ENCODE peak calls at places on chromosomes 12 and 14, in ten cellular contexts. I, F, H, O, N, E, V, A, D and U are unnamed samples.

GRCh38 chr12:112992541-112993398 is 14.5 kb downstream of the OAS2 start:
- DNase-seq in I (peak), F (peak), H (peak), O (peak), N (peak), E (peak), V (peak), A (peak), D (peak), U (peak)

GRCh38 chr12:109111775-109112491 is 4.5 kb upstream of the ACACB start:
- DNase-seq in I (peak), F (peak), H (peak), O (peak), N (peak), E (peak), V (peak), A (peak), D (peak), U (peak)

GRCh38 chr14:93029911-93030555 is 85.7 kb downstream of the ITPK1 start:
- DNase-seq in I (no peak), F (no peak), H (no peak), O (no peak), N (no peak), E (no peak), V (no peak), A (no peak), D (no peak), U (no peak)

GRCh38 chr12:124884587-124885438 is 21.1 kb upstream of the SCARB1 start:
- DNase-seq in I (peak), F (no peak), H (peak), O (no peak), N (no peak), E (peak), V (no peak), A (no peak), D (peak), U (no peak)

GRCh38 chr12:52813885-52814709 is at the start of gene KRT4:
- DNase-seq in I (no peak), F (no peak), H (no peak), O (no peak), N (no peak), E (no peak), V (no peak), A (no peak), D (no peak), U (no peak)

GRCh38 chr14:54682578-54682977 is 115.7 kb downstream of the SAMD4A start:
- DNase-seq in I (no peak), F (no peak), H (no peak), O (no peak), N (no peak), E (no peak), V (no peak), A (no peak), D (no peak), U (no peak)

GRCh38 chr12:95115641-95116040 is 42.2 kb upstream of the NR2C1 start:
- DNase-seq in I (no peak), F (no peak), H (no peak), O (peak), N (no peak), E (no peak), V (peak), A (no peak), D (no peak), U (no peak)

GRCh38 chr14:58059121-58059520 is 92.9 kb downstream of the ARMH4 start:
- DNase-seq in I (peak), F (no peak), H (no peak), O (no peak), N (no peak), E (no peak), V (no peak), A (no peak), D (no peak), U (no peak)

GRCh38 chr12:58576071-58576470 is 344.2 kb downstream of the LRIG3 start:
- DNase-seq in I (no peak), F (no peak), H (no peak), O (no peak), N (no peak), E (no peak), V (no peak), A (no peak), D (no peak), U (no peak)

GRCh38 chr12:16130359-16130758 is 147.1 kb downstream of the SLC15A5 start:
- DNase-seq in I (no peak), F (no peak), H (no peak), O (no peak), N (no peak), E (no peak), V (no peak), A (no peak), D (no peak), U (no peak)

GRCh38 chr14:46985529-46986137 is 334.1 kb upstream of the RPL10L start:
- DNase-seq in I (no peak), F (no peak), H (no peak), O (no peak), N (no peak), E (no peak), V (peak), A (no peak), D (no peak), U (no peak)

GRCh38 chr12:54389139-54389508 is 4.6 kb upstream of the ZNF385A start:
- DNase-seq in I (no peak), F (no peak), H (no peak), O (no peak), N (no peak), E (no peak), V (no peak), A (no peak), D (no peak), U (no peak)

GRCh38 chr12:124380793-124381453 is 86.0 kb downstream of the RFLNA start:
- DNase-seq in I (no peak), F (no peak), H (no peak), O (no peak), N (no peak), E (no peak), V (no peak), A (no peak), D (no peak), U (no peak)

GRCh38 chr12:10301103-10301502 is 6.6 kb upstream of the KLRD1 start:
- DNase-seq in I (no peak), F (no peak), H (no peak), O (no peak), N (no peak), E (no peak), V (no peak), A (no peak), D (no peak), U (no peak)

GRCh38 chr12:45974883-45975282 is 15.5 kb downstream of the SCAF11 start:
- DNase-seq in I (no peak), F (no peak), H (no peak), O (no peak), N (no peak), E (no peak), V (no peak), A (no peak), D (no peak), U (no peak)

GRCh38 chr14:31194661-31195060 is 12.9 kb downstream of the HECTD1 start:
- DNase-seq in I (no peak), F (no peak), H (no peak), O (no peak), N (no peak), E (no peak), V (no peak), A (no peak), D (no peak), U (no peak)

GRCh38 chr12:58819945-58820344 is 100.4 kb downstream of the LRIG3 start:
- DNase-seq in I (no peak), F (no peak), H (no peak), O (peak), N (no peak), E (no peak), V (no peak), A (no peak), D (no peak), U (no peak)

GRCh38 chr14:76502638-76503037 is 126.7 kb downstream of the ESRRB start:
- DNase-seq in I (no peak), F (no peak), H (no peak), O (no peak), N (no peak), E (no peak), V (no peak), A (no peak), D (no peak), U (no peak)

GRCh38 chr14:99260652-99261551 is 11.1 kb downstream of the BCL11B start:
- DNase-seq in I (no peak), F (no peak), H (no peak), O (no peak), N (no peak), E (no peak), V (no peak), A (no peak), D (peak), U (no peak)

GRCh38 chr12:2286461-2287131 is 233.8 kb downstream of the CACNA1C start:
- DNase-seq in I (no peak), F (peak), H (no peak), O (no peak), N (no peak), E (no peak), V (no peak), A (no peak), D (no peak), U (no peak)

GRCh38 chr14:61774861-61775260 is 12.6 kb downstream of the SNAPC1 start:
- DNase-seq in I (no peak), F (no peak), H (no peak), O (peak), N (no peak), E (no peak), V (no peak), A (no peak), D (no peak), U (no peak)

GRCh38 chr12:27549231-27549800 is 25.3 kb downstream of the PPFIBP1 start:
- DNase-seq in I (no peak), F (peak), H (no peak), O (peak), N (peak), E (no peak), V (peak), A (peak), D (no peak), U (no peak)

GRCh38 chr14:105315941-105316562 is 1.5 kb downstream of the PACS2 start:
- DNase-seq in I (no peak), F (no peak), H (no peak), O (no peak), N (no peak), E (no peak), V (no peak), A (no peak), D (no peak), U (no peak)

GRCh38 chr12:127133675-127134335 is 1133.2 kb upstream of the TMEM132C start:
- DNase-seq in I (no peak), F (no peak), H (no peak), O (no peak), N (no peak), E (no peak), V (peak), A (peak), D (no peak), U (no peak)
- TF ChIP-seq CTCF in I (no peak), F (no peak), H (no peak), O (no peak), N (no peak), E (no peak), V (no peak), A (peak), D (no peak), U (no peak)

DNA sequence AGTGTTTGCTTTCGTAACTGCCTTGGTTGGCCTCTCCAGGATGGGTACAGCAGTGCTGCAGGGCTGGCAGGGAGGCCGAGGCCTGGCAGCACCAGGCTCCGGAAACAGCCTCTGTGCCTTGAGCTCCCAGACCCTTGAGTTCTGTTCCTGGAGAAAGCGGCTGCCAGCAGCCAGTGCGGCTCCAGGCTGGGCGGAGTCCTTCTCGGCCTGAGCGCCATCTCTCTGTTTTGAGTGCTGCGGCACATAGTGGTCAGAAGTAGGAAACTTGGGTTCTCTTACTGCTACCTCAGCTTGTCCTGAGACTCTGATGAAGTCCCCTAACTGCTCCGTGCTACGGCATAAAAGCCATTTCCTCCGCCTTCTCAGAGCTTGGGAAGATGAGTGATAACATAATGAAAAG is 65.9 kb downstream of the KCNA1 start:
- DNase-seq in I (peak), F (no peak), H (no peak), O (peak), N (no peak), E (peak), V (no peak), A (no peak), D (no peak), U (peak)
- TF ChIP-seq CTCF in I (no peak), F (no peak), H (no peak), O (no peak), N (no peak), E (no peak), V (no peak), A (no peak), D (no peak), U (no peak)

GRCh38 chr12:14629832-14630688 is 62.4 kb upstream of the PLBD1 start:
- DNase-seq in I (peak), F (peak), H (peak), O (peak), N (peak), E (peak), V (peak), A (peak), D (peak), U (peak)
- TF ChIP-seq CTCF in I (peak), F (peak), H (peak), O (peak), N (peak), E (peak), V (peak), A (peak), D (peak), U (peak)

GRCh38 chr12:78115889-78116288 is 285.2 kb downstream of the NAV3 start:
- DNase-seq in I (no peak), F (peak), H (no peak), O (peak), N (no peak), E (no peak), V (no peak), A (no peak), D (no peak), U (no peak)

GRCh38 chr12:78119351-78119918 is 288.7 kb downstream of the NAV3 start:
- DNase-seq in I (no peak), F (no peak), H (no peak), O (no peak), N (no peak), E (no peak), V (peak), A (no peak), D (no peak), U (no peak)

GRCh38 chr12:78120866-78121590 is 290.3 kb downstream of the NAV3 start:
- DNase-seq in I (no peak), F (no peak), H (no peak), O (peak), N (peak), E (no peak), V (peak), A (peak), D (no peak), U (peak)

GRCh38 chr12:78118486-78118885 is 287.8 kb downstream of the NAV3 start:
- DNase-seq in I (no peak), F (no peak), H (no peak), O (no peak), N (no peak), E (no peak), V (no peak), A (no peak), D (no peak), U (no peak)

GRCh38 chr12:78118036-78118435 is 287.3 kb downstream of the NAV3 start:
- DNase-seq in I (no peak), F (no peak), H (no peak), O (no peak), N (no peak), E (peak), V (no peak), A (no peak), D (no peak), U (no peak)
- TF ChIP-seq CTCF in I (no peak), F (peak), H (no peak), O (peak), N (peak), E (no peak), V (peak), A (no peak), D (no peak), U (no peak)